ENCODE peak calls at places on chromosomes 12 and 14, in four cellular contexts. R is HL-60, V is K562, U is GM12878. T is an unnamed sample.

GRCh38 chr14:50311337-50311973 is 574 bp downstream of the L2HGDH start:
- DNase-seq in R (no peak), V (no peak), U (no peak), T (no peak)

GRCh38 chr12:106434521-106434920 is 77.0 kb downstream of the POLR3B start:
- DNase-seq in R (no peak), V (no peak), U (no peak), T (no peak)

GRCh38 chr12:111975161-111975931 is 37.6 kb downstream of the TMEM116 start:
- DNase-seq in R (no peak), V (no peak), U (no peak), T (no peak)

GRCh38 chr14:100824156-100824555 is 1.8 kb upstream of the MEG3 start:
- DNase-seq in R (no peak), V (no peak), U (no peak), T (peak)

GRCh38 chr12:107610030-107610859 is 75.4 kb upstream of the PWP1 start:
- DNase-seq in R (no peak), V (peak), U (no peak), T (no peak)

GRCh38 chr12:54891717-54892478 is 37.6 kb downstream of the MUCL1 start:
- DNase-seq in R (no peak), V (no peak), U (no peak), T (no peak)

GRCh38 chr12:112590281-112590680 is 171.5 kb downstream of the PTPN11 start:
- DNase-seq in R (no peak), V (no peak), U (no peak), T (no peak)

GRCh38 chr12:64187794-64188193 is 34.3 kb downstream of the KICS2 start:
- DNase-seq in R (no peak), V (no peak), U (no peak), T (no peak)

GRCh38 chr14:22388669-22389625 is 200.1 kb downstream of the DAD1 start:
- DNase-seq in R (no peak), V (no peak), U (no peak), T (no peak)

GRCh38 chr14:102692334-102692733 is 84.9 kb upstream of the TRAF3 start:
- DNase-seq in R (no peak), V (no peak), U (no peak), T (no peak)

GRCh38 chr12:121800694-121801600 is 2.9 kb upstream of the SETD1B start:
- DNase-seq in R (no peak), V (peak), U (no peak), T (no peak)

GRCh38 chr14:50012644-50013043 is 103.7 kb downstream of the VCPKMT start:
- DNase-seq in R (no peak), V (no peak), U (no peak), T (no peak)

GRCh38 chr14:68145036-68145435 is 325.5 kb downstream of the RAD51B start:
- DNase-seq in R (no peak), V (no peak), U (no peak), T (no peak)

GRCh38 chr14:28264306-28264705 is 502.3 kb upstream of the FOXG1 start:
- DNase-seq in R (no peak), V (no peak), U (no peak), T (no peak)

GRCh38 chr14:83568141-83568540 is 1961.8 kb upstream of the FLRT2 start:
- DNase-seq in R (no peak), V (no peak), U (no peak), T (no peak)

GRCh38 chr12:52214421-52214802 is 18.6 kb upstream of the KRT7 start:
- DNase-seq in R (no peak), V (no peak), U (no peak), T (no peak)

GRCh38 chr12:54383041-54383609 is 1.4 kb downstream of the ZNF385A start:
- DNase-seq in R (peak), V (peak), U (no peak), T (no peak)

GRCh38 chr12:67710582-67710981 is 62.0 kb downstream of the DYRK2 start:
- DNase-seq in R (no peak), V (no peak), U (peak), T (no peak)

GRCh38 chr14:89332031-89332430 is 85.0 kb downstream of the FOXN3 start:
- DNase-seq in R (no peak), V (no peak), U (no peak), T (no peak)

GRCh38 chr12:14896477-14897184 is 11.0 kb upstream of the MGP start:
- DNase-seq in R (peak), V (no peak), U (no peak), T (no peak)

GRCh38 chr14:73049428-73049827 is 8.9 kb upstream of the RBM25 start:
- DNase-seq in R (no peak), V (no peak), U (no peak), T (no peak)

GRCh38 chr12:127389923-127390322 is 877.0 kb upstream of the TMEM132C start:
- DNase-seq in R (no peak), V (no peak), U (no peak), T (no peak)

GRCh38 chr12:2046959-2047358 is 5.8 kb upstream of the CACNA1C start:
- DNase-seq in R (no peak), V (no peak), U (no peak), T (no peak)

GRCh38 chr12:117966511-117966910 is 2.3 kb downstream of the KSR2 start:
- DNase-seq in R (no peak), V (no peak), U (no peak), T (no peak)

GRCh38 chr14:77549451-77549850 is 50.8 kb upstream of the ISM2 start:
- DNase-seq in R (no peak), V (no peak), U (no peak), T (no peak)

GRCh38 chr12:3458041-3458440 is 33.0 kb upstream of the PRMT8 start:
- DNase-seq in R (no peak), V (no peak), U (no peak), T (no peak)

GRCh38 chr14:105486974-105487448 is 325 bp downstream of the CRIP1 start:
- DNase-seq in R (no peak), V (no peak), U (no peak), T (no peak)

GRCh38 chr14:74913986-74914573 is 9.0 kb downstream of the RPS6KL1 start:
- DNase-seq in R (no peak), V (no peak), U (no peak), T (no peak)

GRCh38 chr12:127926004-127926403 is 341.0 kb upstream of the TMEM132C start:
- DNase-seq in R (no peak), V (no peak), U (no peak), T (no peak)

GRCh38 chr12:3119745-3120660 is 42.8 kb downstream of the TSPAN9 start:
- DNase-seq in R (no peak), V (no peak), U (no peak), T (no peak)

GRCh38 chr12:103303484-103303883 is 192.3 kb downstream of the C12orf42 start:
- DNase-seq in R (no peak), V (no peak), U (no peak), T (no peak)

GRCh38 chr12:103301642-103302620 is 193.8 kb downstream of the C12orf42 start:
- DNase-seq in R (no peak), V (no peak), U (no peak), T (no peak)
- TF ChIP-seq SPI1 in R (no peak), V (no peak), U (no peak), T (no peak)

GRCh38 chr14:32230181-32230580 is 27.1 kb upstream of the RNU6-8 start:
- DNase-seq in R (no peak), V (no peak), U (no peak), T (no peak)
- TF ChIP-seq SPI1 in R (no peak), V (no peak), U (no peak), T (no peak)

DNA sequence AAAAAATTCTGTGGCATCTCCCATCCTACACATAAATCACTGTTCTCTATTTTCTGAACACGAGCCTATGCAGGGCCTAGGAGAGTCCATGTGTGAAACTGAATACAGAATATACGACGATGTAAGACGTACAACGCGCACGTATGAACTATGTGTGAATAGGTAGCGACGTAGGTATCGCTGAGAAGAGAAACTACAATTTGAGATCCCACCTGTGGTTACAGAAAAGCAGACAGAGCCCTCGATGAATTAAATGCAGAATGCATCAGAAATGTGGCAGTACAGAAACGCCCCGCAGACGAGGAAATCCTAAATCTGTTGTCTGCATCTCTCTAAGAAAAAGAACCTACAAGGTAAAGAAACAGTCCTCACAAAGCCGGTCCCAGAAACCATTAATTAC is 12.7 kb downstream of the BCL11B start:
- DNase-seq in R (no peak), V (no peak), U (no peak), T (no peak)
- TF ChIP-seq SPI1 in R (no peak), V (no peak), U (no peak), T (no peak)

DNA sequence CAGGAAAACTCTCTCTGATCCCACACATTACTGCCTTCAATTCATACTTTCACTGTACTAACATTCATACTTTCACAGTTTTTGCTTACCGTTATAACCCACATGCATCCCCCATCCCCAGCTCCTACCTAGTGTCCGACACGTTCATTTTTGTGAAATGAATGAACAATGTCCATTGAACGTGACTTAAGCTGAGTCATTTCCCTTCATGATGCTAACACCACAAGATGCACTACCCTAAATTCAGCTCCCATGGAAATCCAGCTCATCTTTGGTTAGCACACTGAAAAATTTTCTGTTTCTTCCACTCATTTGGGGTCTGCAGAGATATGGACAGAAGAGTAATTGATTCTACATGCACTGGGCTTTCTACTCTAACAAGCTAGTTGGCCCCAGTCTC is 84.7 kb downstream of the GALNT4 start:
- DNase-seq in R (no peak), V (no peak), U (no peak), T (no peak)
- TF ChIP-seq SPI1 in R (no peak), V (no peak), U (no peak), T (no peak)

GRCh38 chr14:52950898-52951729 is at the start of gene FERMT2:
- DNase-seq in R (no peak), V (peak), U (no peak), T (peak)
- TF ChIP-seq SPI1 in R (no peak), V (no peak), U (no peak), T (no peak)